ENCODE peak calls at places on chromosomes 5 and 9, in seven cellular contexts. O is transverse colon; X is Right ventricle myocardium superior; N is NCI-H1694 treated with DMSO at 0.1 percent for 48 hours; A is NCI-H2081; M is RCC 7860; E is effector CD4-positive, alpha-beta T cell. J is an unnamed sample.
A peak's percentile ranks its signal among the peaks of the same experiment; 100 is the strongest.

GRCh38 chr9:92512622-92513021 is 23.2 kb downstream of the ECM2 start:
- DNase-seq in O (no peak), X (no peak), N (no peak), A (no peak), M (no peak), E (no peak), J (no peak)

GRCh38 chr9:107481035-107481434 is 8.5 kb downstream of the KLF4 start:
- DNase-seq in O (no peak), X (no peak), N (peak; percentile 3), A (no peak), M (peak; percentile 8), E (no peak), J (no peak)

GRCh38 chr9:137352511-137353222 is 50.6 kb upstream of the NRARP start:
- DNase-seq in O (no peak), X (no peak), N (no peak), A (no peak), M (no peak), E (no peak), J (peak; percentile 66)

GRCh38 chr9:88005146-88005750 is 30.9 kb upstream of the CDK20 start:
- DNase-seq in O (no peak), X (no peak), N (no peak), A (no peak), M (no peak), E (no peak), J (no peak)

GRCh38 chr5:74630387-74631087 is 10.0 kb downstream of the ENC1 start:
- DNase-seq in O (no peak), X (no peak), N (no peak), A (no peak), M (peak; percentile 60), E (no peak), J (no peak)

GRCh38 chr9:34594177-34594576 is 4.7 kb upstream of the CNTFR start:
- DNase-seq in O (no peak), X (peak; percentile 71), N (no peak), A (no peak), M (no peak), E (no peak), J (peak; percentile 87)

GRCh38 chr5:96537386-96537785 is 104.3 kb upstream of the PCSK1 start:
- DNase-seq in O (no peak), X (no peak), N (no peak), A (peak; percentile 1), M (peak; percentile 57), E (peak; percentile 5), J (no peak)

GRCh38 chr9:91807640-91808246 is 142.3 kb downstream of the ROR2 start:
- DNase-seq in O (no peak), X (no peak), N (no peak), A (no peak), M (no peak), E (no peak), J (no peak)

GRCh38 chr9:126500600-126501382 is 112.9 kb upstream of the LMX1B start:
- DNase-seq in O (peak; percentile 64), X (peak; percentile 86), N (peak; percentile 71), A (peak; percentile 57), M (peak; percentile 50), E (peak; percentile 58), J (peak; percentile 91)

GRCh38 chr5:302951-303350 is 18.6 kb upstream of the AHRR start:
- DNase-seq in O (no peak), X (no peak), N (no peak), A (no peak), M (no peak), E (no peak), J (no peak)

GRCh38 chr9:112550531-112550930 is 63.9 kb downstream of the KIAA1958 start:
- DNase-seq in O (no peak), X (no peak), N (no peak), A (no peak), M (no peak), E (no peak), J (no peak)

J was measured in right cardiac atrium.